ENCODE peak calls at places on chromosomes 2 and 18, in five cellular contexts. T is foreskin fibroblast, Z is HCT116, D is right lobe of liver, X is heart left ventricle. R is an unnamed sample.
A peak's percentile ranks its signal among the peaks of the same experiment; 100 is the strongest.

GRCh38 chr2:100620481-100620880 is 57.7 kb downstream of the PDCL3 start:
- DNase-seq in X (no peak), T (no peak), Z (no peak), D (no peak), R (no peak)

GRCh38 chr18:32135595-32135994 is 43.9 kb downstream of the RNF138 start:
- DNase-seq in D (no peak), X (no peak), T (no peak), Z (no peak), R (no peak)

GRCh38 chr2:182144780-182145170 is 159.1 kb downstream of the PPP1R1C start:
- DNase-seq in X (peak; percentile 54), T (no peak), Z (no peak), D (no peak), R (no peak)

GRCh38 chr2:222703866-222704265 is 32.4 kb downstream of the MOGAT1 start:
- DNase-seq in Z (no peak), X (no peak), T (peak; percentile 81), D (no peak), R (no peak)

GRCh38 chr18:76803814-76804213 is 18.5 kb upstream of the ZNF236 start:
- DNase-seq in Z (no peak), T (peak; percentile 80), D (no peak), X (peak; percentile 53), R (peak; percentile 69)

GRCh38 chr2:133787651-133788050 is 219.4 kb upstream of the NCKAP5 start:
- DNase-seq in T (peak; percentile 15), Z (no peak), X (no peak), D (no peak), R (no peak)

GRCh38 chr2:136058951-136059530 is 58.9 kb downstream of the CXCR4 start:
- DNase-seq in T (no peak), D (no peak), Z (no peak), X (no peak), R (no peak)

GRCh38 chr18:10560457-10561045 is 34.7 kb downstream of the NAPG start:
- DNase-seq in T (peak; percentile 88), D (peak; percentile 65), Z (peak; percentile 36), X (peak; percentile 57), R (peak; percentile 57)

GRCh38 chr2:231951452-231951851 is 10.1 kb upstream of the DIS3L2 start:
- DNase-seq in D (no peak), T (no peak), X (no peak), Z (no peak), R (no peak)

GRCh38 chr2:216539791-216540241 is 41.2 kb downstream of the RPL37A start:
- DNase-seq in Z (no peak), X (peak; percentile 86), D (peak; percentile 82), T (peak; percentile 86), R (peak; percentile 44)

GRCh38 chr2:136008205-136008865 is 22.9 kb upstream of the DARS1 start:
- DNase-seq in D (peak; percentile 75), Z (no peak), T (no peak), X (peak; percentile 53), R (no peak)

GRCh38 chr2:36403675-36404230 is 48.2 kb downstream of the CRIM1 start:
- DNase-seq in T (peak; percentile 72), Z (peak; percentile 86), X (no peak), D (no peak), R (no peak)

GRCh38 chr2:187851955-187852624 is 297.9 kb upstream of the TFPI start:
- DNase-seq in Z (no peak), T (no peak), X (no peak), D (no peak), R (no peak)

GRCh38 chr2:225670111-225670974 is 270.8 kb downstream of the NYAP2 start:
- DNase-seq in D (no peak), Z (peak; percentile 49), X (no peak), T (peak; percentile 72), R (no peak)

GRCh38 chr18:37422116-37422515 is 143.5 kb downstream of the CELF4 start:
- DNase-seq in D (no peak), Z (no peak), T (no peak), X (no peak), R (no peak)

GRCh38 chr2:10493636-10494281 is 45.6 kb upstream of the ODC1 start:
- DNase-seq in D (peak; percentile 53), Z (no peak), X (peak; percentile 17), T (no peak), R (no peak)

GRCh38 chr2:71776227-71776626 is 322.9 kb downstream of the DYSF start:
- DNase-seq in Z (no peak), T (no peak), D (no peak), X (no peak), R (no peak)

GRCh38 chr2:197387179-197387578 is 47.6 kb downstream of the SF3B1 start:
- DNase-seq in X (no peak), Z (no peak), T (no peak), D (no peak), R (no peak)

GRCh38 chr2:18171191-18172139 is 293.0 kb downstream of the KCNS3 start:
- DNase-seq in D (no peak), T (peak; percentile 91), X (no peak), Z (no peak), R (no peak)

GRCh38 chr2:70529663-70530062 is 24.0 kb downstream of the TGFA start:
- DNase-seq in D (no peak), T (no peak), Z (no peak), X (no peak), R (no peak)

GRCh38 chr2:135091681-135092080 is 39.6 kb downstream of the RAB3GAP1 start:
- DNase-seq in X (no peak), D (no peak), T (no peak), Z (no peak), R (no peak)

GRCh38 chr2:168434164-168434563 is 21.9 kb upstream of the CERS6 start:
- DNase-seq in D (no peak), X (no peak), T (peak; percentile 27), Z (no peak), R (peak; percentile 90)

GRCh38 chr2:147572622-147573021 is 272.2 kb upstream of the ACVR2A start:
- DNase-seq in Z (no peak), X (no peak), D (no peak), T (no peak), R (no peak)

GRCh38 chr2:133802366-133802765 is 234.1 kb upstream of the NCKAP5 start:
- DNase-seq in X (no peak), T (no peak), Z (no peak), D (no peak), R (no peak)

GRCh38 chr2:174634130-174635014 is 36.8 kb upstream of the WIPF1 start:
- DNase-seq in Z (no peak), D (no peak), X (no peak), T (peak; percentile 50), R (no peak)

GRCh38 chr2:174635015-174635593 is 37.5 kb upstream of the WIPF1 start:
- DNase-seq in D (no peak), X (no peak), Z (no peak), T (peak; percentile 15), R (no peak)

GRCh38 chr2:174631009-174631981 is 33.7 kb upstream of the WIPF1 start:
- DNase-seq in Z (no peak), T (peak; percentile 76), D (no peak), X (no peak), R (no peak)

GRCh38 chr2:174633621-174633927 is 36.0 kb upstream of the WIPF1 start:
- DNase-seq in X (peak; percentile 32), Z (no peak), D (no peak), T (peak; percentile 53), R (peak; percentile 11)

DNA sequence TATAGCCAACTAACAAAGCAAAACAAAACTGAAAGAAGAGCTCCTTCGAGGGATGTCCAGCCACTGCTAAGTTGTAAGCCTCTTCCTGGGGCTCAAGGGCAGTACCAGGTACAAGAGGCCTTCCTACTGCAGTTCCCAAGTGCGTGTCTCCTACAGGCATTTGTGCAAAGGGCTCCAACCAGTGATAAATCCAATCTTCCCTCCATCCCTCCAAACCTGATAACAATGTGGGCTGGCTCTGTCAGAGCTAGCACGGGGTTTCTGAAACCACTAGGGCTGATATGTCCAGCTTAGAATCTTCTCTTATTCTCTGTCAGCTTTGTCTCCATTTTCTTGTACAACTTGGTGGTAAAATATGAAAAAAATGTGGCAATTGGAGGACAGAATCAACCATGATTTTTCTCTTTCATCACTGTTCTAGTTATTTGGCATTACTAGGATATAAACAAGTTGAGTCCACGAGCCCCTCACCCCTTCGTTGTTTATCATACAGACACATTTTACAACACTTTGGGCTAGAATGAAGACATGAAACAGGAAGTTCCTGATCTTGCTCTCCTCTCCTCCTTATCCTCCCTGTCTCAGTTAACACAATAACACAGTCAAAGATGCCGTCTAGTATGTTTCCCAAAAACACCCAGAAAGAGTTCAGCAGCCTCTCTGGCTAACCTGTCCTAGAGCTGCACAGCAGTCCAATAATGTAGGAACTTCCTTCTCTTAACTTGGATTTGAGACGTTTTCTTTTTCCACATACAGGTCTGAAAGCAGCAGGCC is 35.4 kb upstream of the WIPF1 start:
- DNase-seq in D (no peak), X (no peak), T (peak; percentile 36), Z (no peak), R (no peak)
- TF ChIP-seq CTCF in D (no peak), X (no peak), T (no peak), Z (no peak), R (no peak)

GRCh38 chr18:57776354-57776753 is 26.8 kb downstream of the ATP8B1 start:
- DNase-seq in D (no peak), Z (no peak), T (no peak), X (no peak), R (no peak)

GRCh38 chr18:57776767-57777166 is 26.3 kb downstream of the ATP8B1 start:
- DNase-seq in T (peak; percentile 62), X (no peak), Z (no peak), D (no peak), R (no peak)

GRCh38 chr18:57784034-57784815 is 18.9 kb downstream of the ATP8B1 start:
- DNase-seq in X (no peak), Z (no peak), T (peak; percentile 49), D (no peak), R (no peak)

GRCh38 chr18:57781128-57781463 is 22.0 kb downstream of the ATP8B1 start:
- DNase-seq in X (no peak), T (no peak), Z (no peak), D (no peak), R (no peak)

GRCh38 chr18:57780318-57781127 is 22.6 kb downstream of the ATP8B1 start:
- DNase-seq in Z (no peak), T (peak; percentile 78), D (no peak), X (no peak), R (no peak)
- H3K4me3 ChIP-seq in Z (no peak overlapping the region), T (no peak overlapping the region), D (no peak overlapping the region), X (peak overlapping the region; percentile 11), R (no peak overlapping the region)

DNA sequence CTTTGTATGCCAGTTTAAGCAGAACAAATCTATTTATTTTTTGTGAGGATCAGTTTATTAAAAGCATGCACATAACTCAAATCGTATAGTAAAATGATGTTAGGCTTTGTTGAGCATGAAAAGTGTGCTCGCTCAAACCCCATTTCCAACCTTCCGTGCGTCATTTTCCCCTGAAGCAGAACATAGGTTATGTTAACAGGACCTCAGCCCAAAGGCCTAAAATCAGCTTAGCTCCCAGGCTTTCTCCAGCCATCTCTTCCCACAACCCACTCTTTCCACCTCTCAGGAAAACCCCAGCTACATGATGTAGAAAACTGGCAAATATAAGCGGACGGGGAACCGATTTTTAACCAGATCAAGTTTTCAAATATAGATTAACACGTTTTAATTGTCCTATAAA is 181.5 kb upstream of the ETAA1 start:
- DNase-seq in X (no peak), D (no peak), T (no peak), Z (no peak), R (no peak)
- TF ChIP-seq CTCF in X (no peak), D (no peak), T (no peak), Z (no peak), R (no peak)

DNA sequence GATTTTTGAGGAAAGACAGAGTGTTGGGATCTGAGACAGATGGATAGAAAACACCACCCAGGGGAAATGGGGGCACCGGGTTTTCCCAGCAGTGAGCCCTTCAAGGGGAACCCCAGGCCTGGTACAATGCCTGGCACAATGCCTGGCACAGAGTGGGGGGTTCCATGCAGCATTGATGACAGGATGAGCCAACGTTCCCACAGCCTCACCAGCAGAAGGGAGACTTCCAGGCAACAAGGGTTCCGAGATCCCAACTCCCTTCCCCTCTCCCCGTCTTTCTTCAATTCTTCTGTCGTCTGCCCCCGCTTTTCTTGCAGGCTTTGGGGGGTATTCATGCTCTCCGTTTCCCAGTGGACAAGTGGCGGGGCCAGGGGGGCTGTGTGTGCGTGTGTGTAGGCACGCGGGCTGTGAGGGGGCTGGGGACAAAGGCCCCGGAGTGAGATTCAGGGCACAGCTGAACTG is 132.1 kb upstream of the HAAO start:
- DNase-seq in T (no peak), Z (no peak), X (no peak), D (no peak), R (no peak)
- H3K4me3 ChIP-seq in T (no peak overlapping the region), Z (no peak overlapping the region), X (no peak overlapping the region), D (no peak overlapping the region), R (no peak overlapping the region)

R was measured in BE2C.